ENCODE peak calls at places on chromosomes 6 and 20, in seven cellular contexts. H, A, V, F, W, N and O are unnamed samples.

GRCh38 chr6:127481081-127481480 is 21.9 kb upstream of the KIAA0408 start:
- DNase-seq in H (no peak), A (no peak), V (no peak), F (no peak), W (no peak), N (no peak), O (no peak)

GRCh38 chr6:16764188-16764950 is 3.1 kb upstream of the ATXN1 start:
- DNase-seq in H (peak), A (peak), V (peak), F (peak), W (no peak), N (no peak), O (no peak)

GRCh38 chr6:111653961-111654360 is 48.3 kb upstream of the TRAF3IP2 start:
- DNase-seq in H (no peak), A (no peak), V (no peak), F (no peak), W (no peak), N (no peak), O (no peak)

GRCh38 chr6:16236648-16237199 is 1.7 kb upstream of the GMPR start:
- DNase-seq in H (no peak), A (peak), V (no peak), F (no peak), W (no peak), N (no peak), O (no peak)

GRCh38 chr6:166056637-166057036 is 111.0 kb downstream of the TBXT start:
- DNase-seq in H (no peak), A (peak), V (no peak), F (no peak), W (no peak), N (no peak), O (no peak)

GRCh38 chr6:2854394-2854982 is 12.8 kb upstream of the SERPINB1 start:
- DNase-seq in H (no peak), A (no peak), V (no peak), F (no peak), W (no peak), N (no peak), O (no peak)

GRCh38 chr6:131955192-131955591 is 4.0 kb upstream of the CCN2 start:
- DNase-seq in H (no peak), A (no peak), V (no peak), F (no peak), W (no peak), N (no peak), O (no peak)

GRCh38 chr6:169326067-169326799 is 72.6 kb upstream of the THBS2 start:
- DNase-seq in H (peak), A (peak), V (peak), F (peak), W (peak), N (peak), O (no peak)

GRCh38 chr20:4483481-4483880 is 238.2 kb upstream of the PRND start:
- DNase-seq in H (no peak), A (peak), V (no peak), F (no peak), W (no peak), N (no peak), O (no peak)

DNA sequence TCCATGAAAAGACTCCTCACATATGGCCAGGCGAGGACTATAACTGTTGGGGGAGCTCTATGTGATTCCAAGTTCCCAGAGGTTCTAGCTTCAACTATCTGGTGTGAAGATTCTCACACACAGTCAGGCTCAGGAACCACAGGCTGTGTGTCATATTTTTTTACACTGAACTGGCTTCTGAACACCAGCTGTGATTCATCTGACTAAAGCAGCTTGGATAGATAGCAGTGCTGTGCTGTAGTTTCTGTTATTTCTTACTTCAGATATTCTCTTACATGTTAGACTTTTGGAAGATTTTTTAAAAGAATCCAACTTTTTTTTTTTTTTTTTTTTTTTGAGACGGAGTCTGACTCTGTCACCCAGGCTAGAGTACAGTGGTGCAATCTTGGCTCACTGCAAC is 140.7 kb upstream of the MCHR2 start:
- DNase-seq in H (no peak), A (peak), V (no peak), F (no peak), W (no peak), N (no peak), O (no peak)
- TF ChIP-seq EZH2phosphoT487 in H (no peak), A (no peak), V (no peak), F (no peak), W (no peak), N (no peak), O (no peak)

GRCh38 chr6:47209632-47210031 is 100.1 kb downstream of the TNFRSF21 start:
- DNase-seq in H (no peak), A (peak), V (no peak), F (no peak), W (no peak), N (no peak), O (no peak)

GRCh38 chr6:47203968-47204611 is 105.6 kb downstream of the TNFRSF21 start:
- DNase-seq in H (no peak), A (no peak), V (no peak), F (no peak), W (no peak), N (no peak), O (no peak)

GRCh38 chr6:47207261-47207660 is 102.4 kb downstream of the TNFRSF21 start:
- DNase-seq in H (no peak), A (no peak), V (no peak), F (no peak), W (no peak), N (no peak), O (no peak)

GRCh38 chr6:47203266-47203967 is 106.3 kb downstream of the TNFRSF21 start:
- DNase-seq in H (no peak), A (no peak), V (no peak), F (no peak), W (no peak), N (no peak), O (peak)

DNA sequence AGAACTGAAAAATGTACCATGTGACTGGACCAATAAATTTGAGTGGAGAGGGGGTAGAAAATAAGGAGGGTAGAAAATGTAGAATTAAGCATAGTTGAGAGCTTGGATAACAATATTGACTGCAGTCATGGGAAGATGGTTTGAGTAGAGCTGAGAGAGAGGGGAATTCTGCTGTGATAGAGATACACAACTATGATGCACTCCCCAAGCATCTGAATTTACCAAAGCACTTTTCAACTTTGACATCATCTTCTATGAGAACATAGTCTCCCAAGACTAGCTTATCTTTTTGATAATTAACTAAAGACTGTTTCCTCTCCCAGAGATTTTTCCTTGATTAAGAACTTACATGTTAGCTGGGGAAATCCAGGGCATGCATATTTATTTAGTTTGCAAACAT is 103.1 kb downstream of the TNFRSF21 start:
- DNase-seq in H (no peak), A (no peak), V (no peak), F (no peak), W (no peak), N (no peak), O (no peak)
- H3K4me3 ChIP-seq in H (no peak), A (no peak), V (no peak), F (no peak), W (no peak), N (no peak), O (no peak)

GRCh38 chr20:16491277-16491912 is 81.9 kb downstream of the KIF16B start:
- DNase-seq in H (no peak), A (peak), V (no peak), F (no peak), W (no peak), N (no peak), O (no peak)
- H3K4me2 ChIP-seq in H (no peak), A (no peak), V (no peak), F (no peak), W (no peak), N (no peak), O (no peak)

GRCh38 chr6:52725530-52726192 is 37.6 kb downstream of the GSTA2 start:
- DNase-seq in H (no peak), A (peak), V (no peak), F (peak), W (no peak), N (no peak), O (no peak)
- TF ChIP-seq EZH2phosphoT487 in H (no peak), A (no peak), V (no peak), F (no peak), W (no peak), N (no peak), O (no peak)

GRCh38 chr20:51062065-51062464 is 39.2 kb upstream of the KCNG1 start:
- DNase-seq in H (no peak), A (peak), V (no peak), F (no peak), W (no peak), N (no peak), O (no peak)
- H3K4me3 ChIP-seq in H (no peak), A (no peak), V (no peak), F (no peak), W (no peak), N (no peak), O (no peak)

DNA sequence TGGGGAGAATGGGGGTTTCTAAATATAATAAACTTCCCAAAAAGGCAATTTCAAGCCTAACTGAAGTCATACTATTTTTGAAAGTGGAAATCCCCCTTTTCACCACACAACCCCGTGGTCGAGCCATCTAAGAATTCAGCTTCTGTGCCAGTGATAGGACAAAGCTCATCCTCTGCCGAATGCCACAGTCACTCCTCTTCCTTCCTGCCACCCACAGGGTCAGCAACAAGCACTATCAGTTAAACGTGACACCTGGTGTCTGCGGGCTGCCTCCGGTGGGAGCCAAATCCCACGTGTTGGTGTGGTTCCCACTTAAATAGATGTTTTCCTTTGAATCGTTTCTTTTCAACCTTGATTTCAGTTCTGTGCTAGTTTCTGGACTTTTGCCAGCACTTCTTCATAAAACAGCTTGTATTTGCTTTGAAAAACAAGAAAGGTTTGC is 60.7 kb downstream of the TNFAIP3 start:
- DNase-seq in H (no peak), A (no peak), V (no peak), F (no peak), W (no peak), N (no peak), O (peak)
- H3K4me2 ChIP-seq in H (no peak), A (no peak), V (no peak), F (no peak), W (no peak), N (no peak), O (peak)

GRCh38 chr6:39313526-39314272 is 520 bp downstream of the KCNK17 start:
- DNase-seq in H (peak), A (no peak), V (peak), F (peak), W (peak), N (no peak), O (no peak)
- TF ChIP-seq EZH2phosphoT487 in H (no peak), A (peak), V (no peak), F (peak), W (peak), N (no peak), O (no peak)

DNA sequence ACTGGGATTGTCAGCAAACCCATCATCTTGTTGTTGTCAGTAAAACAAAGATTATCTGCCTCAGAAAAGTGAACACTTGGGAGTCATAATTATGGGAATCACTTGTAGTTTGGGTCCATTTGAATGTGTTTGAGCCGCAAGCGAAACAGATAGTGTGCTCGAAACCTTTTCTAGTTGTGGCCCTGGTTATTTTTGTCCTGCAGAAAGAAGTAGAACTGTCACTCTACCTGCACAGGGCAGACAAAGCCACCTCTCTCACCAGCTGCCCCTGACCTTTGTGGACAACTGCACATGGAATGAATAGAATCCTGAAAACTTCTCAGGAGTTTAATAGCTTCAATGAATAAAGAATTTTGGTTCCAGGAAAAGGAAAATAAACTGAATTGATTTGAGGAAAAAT is 156.1 kb upstream of the CHD6 start:
- DNase-seq in H (no peak), A (no peak), V (no peak), F (no peak), W (no peak), N (no peak), O (no peak)
- H3K4me3 ChIP-seq in H (no peak), A (no peak), V (no peak), F (no peak), W (no peak), N (no peak), O (no peak)